ENCODE peak calls at places on chromosomes 16 and 17, in nine cellular contexts. One of them, this sample, is unnamed.

GRCh38 chr16:86471896-86472295 is 38.4 kb upstream of the FOXF1 start:
- DNase-seq in stimulated activated CD8-positive, alpha-beta memory T cell treated with anti-CD3 and anti-CD28 coated beads, Interleukin-7, amount 100 ng/mL, for 4 hours: no peak
- DNase-seq in activated T-cell treated with anti-CD3 and anti-CD28 coated beads for 1 hour: no peak
- DNase-seq in smooth muscle cell of the brain vasculature: no peak
- DNase-seq in activated CD8-positive, alpha-beta T cell treated with anti-CD3 and anti-CD28 coated beads for 36 hours: no peak
- DNase-seq in MCF 10A: no peak
- DNase-seq in tibial artery: no peak
- DNase-seq in mesothelial cell of epicardium: no peak
- DNase-seq in HAP-1: no peak
- DNase-seq in this sample: no peak

GRCh38 chr16:2829501-2830354 is at the start of gene ZG16B:
- DNase-seq in stimulated activated CD8-positive, alpha-beta memory T cell treated with anti-CD3 and anti-CD28 coated beads, Interleukin-7, amount 100 ng/mL, for 4 hours: no peak
- DNase-seq in activated T-cell treated with anti-CD3 and anti-CD28 coated beads for 1 hour: no peak
- DNase-seq in smooth muscle cell of the brain vasculature: no peak
- DNase-seq in activated CD8-positive, alpha-beta T cell treated with anti-CD3 and anti-CD28 coated beads for 36 hours: no peak
- DNase-seq in MCF 10A: peak; percentile 24
- DNase-seq in tibial artery: no peak
- DNase-seq in mesothelial cell of epicardium: no peak
- DNase-seq in HAP-1: no peak
- DNase-seq in this sample: no peak

GRCh38 chr16:21584817-21585216 is 14.6 kb upstream of the METTL9 start:
- DNase-seq in stimulated activated CD8-positive, alpha-beta memory T cell treated with anti-CD3 and anti-CD28 coated beads, Interleukin-7, amount 100 ng/mL, for 4 hours: no peak
- DNase-seq in activated T-cell treated with anti-CD3 and anti-CD28 coated beads for 1 hour: no peak
- DNase-seq in smooth muscle cell of the brain vasculature: no peak
- DNase-seq in activated CD8-positive, alpha-beta T cell treated with anti-CD3 and anti-CD28 coated beads for 36 hours: no peak
- DNase-seq in MCF 10A: no peak
- DNase-seq in tibial artery: no peak
- DNase-seq in mesothelial cell of epicardium: no peak
- DNase-seq in HAP-1: no peak
- DNase-seq in this sample: no peak

GRCh38 chr16:67216612-67217490 is 10.1 kb upstream of the TMEM208 start:
- DNase-seq in stimulated activated CD8-positive, alpha-beta memory T cell treated with anti-CD3 and anti-CD28 coated beads, Interleukin-7, amount 100 ng/mL, for 4 hours: no peak
- DNase-seq in activated T-cell treated with anti-CD3 and anti-CD28 coated beads for 1 hour: no peak
- DNase-seq in smooth muscle cell of the brain vasculature: no peak
- DNase-seq in activated CD8-positive, alpha-beta T cell treated with anti-CD3 and anti-CD28 coated beads for 36 hours: no peak
- DNase-seq in MCF 10A: no peak
- DNase-seq in tibial artery: peak; percentile 74
- DNase-seq in mesothelial cell of epicardium: no peak
- DNase-seq in HAP-1: no peak
- DNase-seq in this sample: peak; percentile 61

GRCh38 chr17:51650202-51650601 is 389.9 kb downstream of the UTP18 start:
- DNase-seq in stimulated activated CD8-positive, alpha-beta memory T cell treated with anti-CD3 and anti-CD28 coated beads, Interleukin-7, amount 100 ng/mL, for 4 hours: no peak
- DNase-seq in activated T-cell treated with anti-CD3 and anti-CD28 coated beads for 1 hour: no peak
- DNase-seq in smooth muscle cell of the brain vasculature: no peak
- DNase-seq in activated CD8-positive, alpha-beta T cell treated with anti-CD3 and anti-CD28 coated beads for 36 hours: no peak
- DNase-seq in MCF 10A: no peak
- DNase-seq in tibial artery: no peak
- DNase-seq in mesothelial cell of epicardium: no peak
- DNase-seq in HAP-1: no peak
- DNase-seq in this sample: no peak

GRCh38 chr17:76414334-76415295 is 30.2 kb downstream of the SPHK1 start:
- DNase-seq in stimulated activated CD8-positive, alpha-beta memory T cell treated with anti-CD3 and anti-CD28 coated beads, Interleukin-7, amount 100 ng/mL, for 4 hours: no peak
- DNase-seq in activated T-cell treated with anti-CD3 and anti-CD28 coated beads for 1 hour: no peak
- DNase-seq in smooth muscle cell of the brain vasculature: no peak
- DNase-seq in activated CD8-positive, alpha-beta T cell treated with anti-CD3 and anti-CD28 coated beads for 36 hours: no peak
- DNase-seq in MCF 10A: no peak
- DNase-seq in tibial artery: peak; percentile 75
- DNase-seq in mesothelial cell of epicardium: peak; percentile 58
- DNase-seq in HAP-1: peak; percentile 41
- DNase-seq in this sample: no peak

GRCh38 chr16:89531821-89532526 is 23.8 kb downstream of the SPG7 start:
- DNase-seq in stimulated activated CD8-positive, alpha-beta memory T cell treated with anti-CD3 and anti-CD28 coated beads, Interleukin-7, amount 100 ng/mL, for 4 hours: no peak
- DNase-seq in activated T-cell treated with anti-CD3 and anti-CD28 coated beads for 1 hour: no peak
- DNase-seq in smooth muscle cell of the brain vasculature: no peak
- DNase-seq in activated CD8-positive, alpha-beta T cell treated with anti-CD3 and anti-CD28 coated beads for 36 hours: no peak
- DNase-seq in MCF 10A: no peak
- DNase-seq in tibial artery: no peak
- DNase-seq in mesothelial cell of epicardium: no peak
- DNase-seq in HAP-1: no peak
- DNase-seq in this sample: no peak

GRCh38 chr17:64155090-64155630 is 25.2 kb upstream of the ERN1 start:
- DNase-seq in stimulated activated CD8-positive, alpha-beta memory T cell treated with anti-CD3 and anti-CD28 coated beads, Interleukin-7, amount 100 ng/mL, for 4 hours: no peak
- DNase-seq in activated T-cell treated with anti-CD3 and anti-CD28 coated beads for 1 hour: no peak
- DNase-seq in smooth muscle cell of the brain vasculature: no peak
- DNase-seq in activated CD8-positive, alpha-beta T cell treated with anti-CD3 and anti-CD28 coated beads for 36 hours: no peak
- DNase-seq in MCF 10A: no peak
- DNase-seq in tibial artery: no peak
- DNase-seq in mesothelial cell of epicardium: no peak
- DNase-seq in HAP-1: no peak
- DNase-seq in this sample: no peak

GRCh38 chr16:2034695-2035430 is 8.2 kb downstream of the NHERF2 start:
- DNase-seq in stimulated activated CD8-positive, alpha-beta memory T cell treated with anti-CD3 and anti-CD28 coated beads, Interleukin-7, amount 100 ng/mL, for 4 hours: no peak
- DNase-seq in activated T-cell treated with anti-CD3 and anti-CD28 coated beads for 1 hour: no peak
- DNase-seq in smooth muscle cell of the brain vasculature: no peak
- DNase-seq in activated CD8-positive, alpha-beta T cell treated with anti-CD3 and anti-CD28 coated beads for 36 hours: no peak
- DNase-seq in MCF 10A: no peak
- DNase-seq in tibial artery: no peak
- DNase-seq in mesothelial cell of epicardium: no peak
- DNase-seq in HAP-1: no peak
- DNase-seq in this sample: no peak

GRCh38 chr17:43809121-43809520 is 23.8 kb downstream of the MPP3 start:
- DNase-seq in stimulated activated CD8-positive, alpha-beta memory T cell treated with anti-CD3 and anti-CD28 coated beads, Interleukin-7, amount 100 ng/mL, for 4 hours: no peak
- DNase-seq in activated T-cell treated with anti-CD3 and anti-CD28 coated beads for 1 hour: no peak
- DNase-seq in smooth muscle cell of the brain vasculature: no peak
- DNase-seq in activated CD8-positive, alpha-beta T cell treated with anti-CD3 and anti-CD28 coated beads for 36 hours: no peak
- DNase-seq in MCF 10A: no peak
- DNase-seq in tibial artery: no peak
- DNase-seq in mesothelial cell of epicardium: no peak
- DNase-seq in HAP-1: no peak
- DNase-seq in this sample: no peak

GRCh38 chr16:18933501-18933900 is 7.3 kb upstream of the SMG1 start:
- DNase-seq in stimulated activated CD8-positive, alpha-beta memory T cell treated with anti-CD3 and anti-CD28 coated beads, Interleukin-7, amount 100 ng/mL, for 4 hours: no peak
- DNase-seq in activated T-cell treated with anti-CD3 and anti-CD28 coated beads for 1 hour: no peak
- DNase-seq in smooth muscle cell of the brain vasculature: no peak
- DNase-seq in activated CD8-positive, alpha-beta T cell treated with anti-CD3 and anti-CD28 coated beads for 36 hours: no peak
- DNase-seq in MCF 10A: no peak
- DNase-seq in tibial artery: no peak
- DNase-seq in mesothelial cell of epicardium: no peak
- DNase-seq in HAP-1: no peak
- DNase-seq in this sample: no peak

GRCh38 chr16:58198739-58199411 is 969 bp upstream of the CSNK2A2 start:
- DNase-seq in stimulated activated CD8-positive, alpha-beta memory T cell treated with anti-CD3 and anti-CD28 coated beads, Interleukin-7, amount 100 ng/mL, for 4 hours: no peak
- DNase-seq in activated T-cell treated with anti-CD3 and anti-CD28 coated beads for 1 hour: no peak
- DNase-seq in smooth muscle cell of the brain vasculature: no peak
- DNase-seq in activated CD8-positive, alpha-beta T cell treated with anti-CD3 and anti-CD28 coated beads for 36 hours: no peak
- DNase-seq in MCF 10A: no peak
- DNase-seq in tibial artery: no peak
- DNase-seq in mesothelial cell of epicardium: no peak
- DNase-seq in HAP-1: no peak
- DNase-seq in this sample: no peak

GRCh38 chr16:75742424-75743047 is 16.2 kb upstream of the CPHXL start:
- DNase-seq in stimulated activated CD8-positive, alpha-beta memory T cell treated with anti-CD3 and anti-CD28 coated beads, Interleukin-7, amount 100 ng/mL, for 4 hours: no peak
- DNase-seq in activated T-cell treated with anti-CD3 and anti-CD28 coated beads for 1 hour: no peak
- DNase-seq in smooth muscle cell of the brain vasculature: no peak
- DNase-seq in activated CD8-positive, alpha-beta T cell treated with anti-CD3 and anti-CD28 coated beads for 36 hours: no peak
- DNase-seq in MCF 10A: peak; percentile 18
- DNase-seq in tibial artery: no peak
- DNase-seq in mesothelial cell of epicardium: no peak
- DNase-seq in HAP-1: peak; percentile 13
- DNase-seq in this sample: no peak

GRCh38 chr17:17874478-17874877 is 37.7 kb upstream of the SREBF1 start:
- DNase-seq in stimulated activated CD8-positive, alpha-beta memory T cell treated with anti-CD3 and anti-CD28 coated beads, Interleukin-7, amount 100 ng/mL, for 4 hours: no peak
- DNase-seq in activated T-cell treated with anti-CD3 and anti-CD28 coated beads for 1 hour: no peak
- DNase-seq in smooth muscle cell of the brain vasculature: no peak
- DNase-seq in activated CD8-positive, alpha-beta T cell treated with anti-CD3 and anti-CD28 coated beads for 36 hours: no peak
- DNase-seq in MCF 10A: peak; percentile 61
- DNase-seq in tibial artery: no peak
- DNase-seq in mesothelial cell of epicardium: no peak
- DNase-seq in HAP-1: no peak
- DNase-seq in this sample: no peak

GRCh38 chr16:49858200-49859129 is 2.6 kb upstream of the ZNF423 start:
- DNase-seq in stimulated activated CD8-positive, alpha-beta memory T cell treated with anti-CD3 and anti-CD28 coated beads, Interleukin-7, amount 100 ng/mL, for 4 hours: peak; percentile 45
- DNase-seq in activated T-cell treated with anti-CD3 and anti-CD28 coated beads for 1 hour: peak; percentile 17
- DNase-seq in smooth muscle cell of the brain vasculature: no peak
- DNase-seq in activated CD8-positive, alpha-beta T cell treated with anti-CD3 and anti-CD28 coated beads for 36 hours: peak; percentile 70
- DNase-seq in MCF 10A: peak; percentile 6
- DNase-seq in tibial artery: peak; percentile 86
- DNase-seq in mesothelial cell of epicardium: no peak
- DNase-seq in HAP-1: peak; percentile 61
- DNase-seq in this sample: no peak

GRCh38 chr16:2912330-2913199 is 834 bp downstream of the FLYWCH1 start:
- DNase-seq in stimulated activated CD8-positive, alpha-beta memory T cell treated with anti-CD3 and anti-CD28 coated beads, Interleukin-7, amount 100 ng/mL, for 4 hours: no peak
- DNase-seq in activated T-cell treated with anti-CD3 and anti-CD28 coated beads for 1 hour: peak; percentile 17
- DNase-seq in smooth muscle cell of the brain vasculature: peak; percentile 21
- DNase-seq in activated CD8-positive, alpha-beta T cell treated with anti-CD3 and anti-CD28 coated beads for 36 hours: peak; percentile 43
- DNase-seq in MCF 10A: peak; percentile 44
- DNase-seq in tibial artery: no peak
- DNase-seq in mesothelial cell of epicardium: no peak
- DNase-seq in HAP-1: peak; percentile 48
- DNase-seq in this sample: no peak

GRCh38 chr17:12688382-12688781 is 22.7 kb downstream of the MYOCD start:
- DNase-seq in stimulated activated CD8-positive, alpha-beta memory T cell treated with anti-CD3 and anti-CD28 coated beads, Interleukin-7, amount 100 ng/mL, for 4 hours: no peak
- DNase-seq in activated T-cell treated with anti-CD3 and anti-CD28 coated beads for 1 hour: no peak
- DNase-seq in smooth muscle cell of the brain vasculature: no peak
- DNase-seq in activated CD8-positive, alpha-beta T cell treated with anti-CD3 and anti-CD28 coated beads for 36 hours: no peak
- DNase-seq in MCF 10A: no peak
- DNase-seq in tibial artery: no peak
- DNase-seq in mesothelial cell of epicardium: no peak
- DNase-seq in HAP-1: no peak
- DNase-seq in this sample: no peak

GRCh38 chr17:427327-427726 is 74.7 kb upstream of the RPH3AL start:
- DNase-seq in stimulated activated CD8-positive, alpha-beta memory T cell treated with anti-CD3 and anti-CD28 coated beads, Interleukin-7, amount 100 ng/mL, for 4 hours: no peak
- DNase-seq in activated T-cell treated with anti-CD3 and anti-CD28 coated beads for 1 hour: no peak
- DNase-seq in smooth muscle cell of the brain vasculature: no peak
- DNase-seq in activated CD8-positive, alpha-beta T cell treated with anti-CD3 and anti-CD28 coated beads for 36 hours: no peak
- DNase-seq in MCF 10A: no peak
- DNase-seq in tibial artery: no peak
- DNase-seq in mesothelial cell of epicardium: no peak
- DNase-seq in HAP-1: no peak
- DNase-seq in this sample: no peak

GRCh38 chr17:7238418-7239090 is 703 bp downstream of the PHF23 start:
- DNase-seq in stimulated activated CD8-positive, alpha-beta memory T cell treated with anti-CD3 and anti-CD28 coated beads, Interleukin-7, amount 100 ng/mL, for 4 hours: no peak
- DNase-seq in activated T-cell treated with anti-CD3 and anti-CD28 coated beads for 1 hour: no peak
- DNase-seq in smooth muscle cell of the brain vasculature: no peak
- DNase-seq in activated CD8-positive, alpha-beta T cell treated with anti-CD3 and anti-CD28 coated beads for 36 hours: peak; percentile 48
- DNase-seq in MCF 10A: no peak
- DNase-seq in tibial artery: no peak
- DNase-seq in mesothelial cell of epicardium: no peak
- DNase-seq in HAP-1: peak; percentile 47
- DNase-seq in this sample: no peak

GRCh38 chr16:10938321-10938720 is 3.9 kb downstream of the DEXI start:
- DNase-seq in stimulated activated CD8-positive, alpha-beta memory T cell treated with anti-CD3 and anti-CD28 coated beads, Interleukin-7, amount 100 ng/mL, for 4 hours: no peak
- DNase-seq in activated T-cell treated with anti-CD3 and anti-CD28 coated beads for 1 hour: no peak
- DNase-seq in smooth muscle cell of the brain vasculature: no peak
- DNase-seq in activated CD8-positive, alpha-beta T cell treated with anti-CD3 and anti-CD28 coated beads for 36 hours: peak; percentile 63
- DNase-seq in MCF 10A: no peak
- DNase-seq in tibial artery: no peak
- DNase-seq in mesothelial cell of epicardium: no peak
- DNase-seq in HAP-1: no peak
- DNase-seq in this sample: no peak

GRCh38 chr16:49469930-49470451 is 96.4 kb downstream of the C16orf78 start:
- DNase-seq in stimulated activated CD8-positive, alpha-beta memory T cell treated with anti-CD3 and anti-CD28 coated beads, Interleukin-7, amount 100 ng/mL, for 4 hours: no peak
- DNase-seq in activated T-cell treated with anti-CD3 and anti-CD28 coated beads for 1 hour: no peak
- DNase-seq in smooth muscle cell of the brain vasculature: no peak
- DNase-seq in activated CD8-positive, alpha-beta T cell treated with anti-CD3 and anti-CD28 coated beads for 36 hours: no peak
- DNase-seq in MCF 10A: no peak
- DNase-seq in tibial artery: peak; percentile 33
- DNase-seq in mesothelial cell of epicardium: no peak
- DNase-seq in HAP-1: no peak
- DNase-seq in this sample: no peak